ENCODE peak calls at places on chromosomes 6 and 20, in four cellular contexts. K is glutamatergic neuron, Q is hypothalamus, D is NCI-H2029. P is an unnamed sample.

GRCh38 chr6:150898390-150899170 is 33.1 kb downstream of the MTHFD1L start:
- DNase-seq in K (no peak), Q (no peak), D (no peak), P (no peak)

GRCh38 chr6:95805699-95806098 is 210.1 kb upstream of the FUT9 start:
- DNase-seq in K (no peak), Q (no peak), D (no peak), P (no peak)

GRCh38 chr6:35552285-35552917 is 39.7 kb upstream of the TULP1 start:
- DNase-seq in K (no peak), D (no peak), Q (no peak), P (no peak)

GRCh38 chr20:5364997-5365597 is 48.3 kb upstream of the PROKR2 start:
- DNase-seq in Q (no peak), D (no peak), K (no peak), P (no peak)

GRCh38 chr20:23662276-23662870 is 24.6 kb upstream of the CST3 start:
- DNase-seq in Q (no peak), K (no peak), D (no peak), P (no peak)

GRCh38 chr6:127484207-127484858 is 25.1 kb upstream of the KIAA0408 start:
- DNase-seq in Q (no peak), D (no peak), K (no peak), P (no peak)

GRCh38 chr6:117908246-117909107 is 1.4 kb downstream of the SLC35F1 start:
- DNase-seq in Q (no peak), K (peak; percentile 50), D (no peak), P (no peak)

GRCh38 chr20:48057251-48057650 is 272.0 kb upstream of the SULF2 start:
- DNase-seq in Q (no peak), D (no peak), K (no peak), P (no peak)

GRCh38 chr6:151143806-151144205 is 96.0 kb upstream of the AKAP12 start:
- DNase-seq in Q (no peak), D (no peak), K (no peak), P (no peak)

GRCh38 chr6:11341867-11342266 is 109.4 kb upstream of the NEDD9 start:
- DNase-seq in K (no peak), Q (no peak), D (no peak), P (no peak)

GRCh38 chr6:131894735-131895424 is 56.3 kb downstream of the CCN2 start:
- DNase-seq in K (no peak), Q (no peak), D (no peak), P (no peak)

GRCh38 chr6:159758031-159759001 is 3.5 kb upstream of the ACAT2 start:
- DNase-seq in Q (no peak), D (no peak), K (no peak), P (no peak)

GRCh38 chr20:59579404-59580207 is 24.7 kb upstream of the PHACTR3 start:
- DNase-seq in Q (no peak), D (no peak), K (peak; percentile 1), P (no peak)

GRCh38 chr6:14711056-14711703 is 534.7 kb upstream of the JARID2 start:
- DNase-seq in Q (no peak), K (no peak), D (no peak), P (peak; percentile 14)

GRCh38 chr6:53741417-53741816 is 53.4 kb upstream of the LRRC1 start:
- DNase-seq in D (no peak), K (no peak), Q (no peak), P (no peak)

GRCh38 chr6:169073311-169073710 is 180.3 kb downstream of the THBS2 start:
- DNase-seq in D (no peak), K (no peak), Q (no peak), P (no peak)

GRCh38 chr20:8043687-8044278 is 24.2 kb upstream of the TMX4 start:
- DNase-seq in D (peak; percentile 69), K (no peak), Q (peak; percentile 1), P (peak; percentile 64)

GRCh38 chr20:3777381-3777725 is 3.9 kb downstream of the SPEF1 start:
- DNase-seq in D (no peak), Q (no peak), K (no peak), P (no peak)

GRCh38 chr6:150253489-150253888 is 110.6 kb downstream of the PPP1R14C start:
- DNase-seq in Q (no peak), D (no peak), K (no peak), P (no peak)

GRCh38 chr6:31495580-31495979 is 2.4 kb upstream of the MICB start:
- DNase-seq in K (no peak), Q (no peak), D (no peak), P (no peak)

GRCh38 chr6:10411131-10411914 is 3.6 kb downstream of the TFAP2A start:
- DNase-seq in D (no peak), Q (no peak), K (no peak), P (no peak)

GRCh38 chr6:95119927-95120326 is 457.4 kb upstream of the MANEA start:
- DNase-seq in K (no peak), D (no peak), Q (no peak), P (no peak)

GRCh38 chr6:722077-722524 is 29.2 kb upstream of the EXOC2 start:
- DNase-seq in D (peak; percentile 88), K (peak; percentile 87), Q (peak; percentile 68), P (peak; percentile 78)

GRCh38 chr6:111750753-111751684 is 122.2 kb downstream of the FYN start:
- DNase-seq in K (no peak), Q (no peak), D (no peak), P (no peak)

GRCh38 chr6:121335111-121336008 is 1.1 kb upstream of the TBC1D32 start:
- DNase-seq in Q (no peak), K (no peak), D (no peak), P (no peak)

GRCh38 chr20:10580700-10581099 is 93.1 kb downstream of the JAG1 start:
- DNase-seq in Q (no peak), K (no peak), D (no peak), P (no peak)

GRCh38 chr6:56527934-56528333 is 114.8 kb downstream of the DST start:
- DNase-seq in D (no peak), Q (no peak), K (no peak), P (no peak)